ENCODE peak calls at places on chromosome 21, in seven cellular contexts. One of them, this sample, is unnamed.

GRCh38 chr21:17343055-17343454 is 169.8 kb upstream of the CXADR start:
- DNase-seq in stimulated activated naive CD4-positive, alpha-beta T cell: no peak
- DNase-seq in COR-L47: no peak
- DNase-seq in activated B cell treated with CpG ODN at 0.5 μM for 24 hours: no peak
- DNase-seq in activated CD4-positive, CD25-positive, alpha-beta regulatory T cell treated with anti-CD3 and anti-CD28 coated beads, Interleukin-2, amount 50 U/mL, for 72 hours: no peak
- DNase-seq in dorsolateral prefrontal cortex: no peak
- DNase-seq in NCI-H748 treated with DMSO at 0.1 percent for 48 hours: no peak
- DNase-seq in this sample: no peak

GRCh38 chr21:45504516-45505415 is 37.5 kb downstream of the SLC19A1 start:
- DNase-seq in activated B cell treated with CpG ODN at 0.5 μM for 24 hours: no peak
- DNase-seq in stimulated activated naive CD4-positive, alpha-beta T cell: no peak
- DNase-seq in NCI-H748 treated with DMSO at 0.1 percent for 48 hours: no peak
- DNase-seq in activated CD4-positive, CD25-positive, alpha-beta regulatory T cell treated with anti-CD3 and anti-CD28 coated beads, Interleukin-2, amount 50 U/mL, for 72 hours: no peak
- DNase-seq in dorsolateral prefrontal cortex: no peak
- DNase-seq in COR-L47: no peak
- DNase-seq in this sample: no peak

GRCh38 chr21:28253378-28253777 is 739.3 kb downstream of the LTN1 start:
- DNase-seq in activated B cell treated with CpG ODN at 0.5 μM for 24 hours: no peak
- DNase-seq in activated CD4-positive, CD25-positive, alpha-beta regulatory T cell treated with anti-CD3 and anti-CD28 coated beads, Interleukin-2, amount 50 U/mL, for 72 hours: no peak
- DNase-seq in COR-L47: no peak
- DNase-seq in NCI-H748 treated with DMSO at 0.1 percent for 48 hours: no peak
- DNase-seq in dorsolateral prefrontal cortex: no peak
- DNase-seq in stimulated activated naive CD4-positive, alpha-beta T cell: no peak
- DNase-seq in this sample: no peak

GRCh38 chr21:33654412-33654811 is 12.1 kb downstream of the ITSN1 start:
- DNase-seq in activated B cell treated with CpG ODN at 0.5 μM for 24 hours: no peak
- DNase-seq in dorsolateral prefrontal cortex: no peak
- DNase-seq in stimulated activated naive CD4-positive, alpha-beta T cell: no peak
- DNase-seq in COR-L47: no peak
- DNase-seq in NCI-H748 treated with DMSO at 0.1 percent for 48 hours: no peak
- DNase-seq in activated CD4-positive, CD25-positive, alpha-beta regulatory T cell treated with anti-CD3 and anti-CD28 coated beads, Interleukin-2, amount 50 U/mL, for 72 hours: no peak
- DNase-seq in this sample: no peak

GRCh38 chr21:44682580-44683151 is 703 bp upstream of the KRTAP12-1 start:
- DNase-seq in activated B cell treated with CpG ODN at 0.5 μM for 24 hours: no peak
- DNase-seq in NCI-H748 treated with DMSO at 0.1 percent for 48 hours: no peak
- DNase-seq in dorsolateral prefrontal cortex: no peak
- DNase-seq in stimulated activated naive CD4-positive, alpha-beta T cell: no peak
- DNase-seq in COR-L47: no peak
- DNase-seq in activated CD4-positive, CD25-positive, alpha-beta regulatory T cell treated with anti-CD3 and anti-CD28 coated beads, Interleukin-2, amount 50 U/mL, for 72 hours: no peak
- DNase-seq in this sample: no peak

GRCh38 chr21:31470896-31471694 is 127.0 kb upstream of the TIAM1 start:
- DNase-seq in dorsolateral prefrontal cortex: peak; percentile 47
- DNase-seq in activated B cell treated with CpG ODN at 0.5 μM for 24 hours: no peak
- DNase-seq in stimulated activated naive CD4-positive, alpha-beta T cell: no peak
- DNase-seq in activated CD4-positive, CD25-positive, alpha-beta regulatory T cell treated with anti-CD3 and anti-CD28 coated beads, Interleukin-2, amount 50 U/mL, for 72 hours: no peak
- DNase-seq in NCI-H748 treated with DMSO at 0.1 percent for 48 hours: no peak
- DNase-seq in COR-L47: no peak
- DNase-seq in this sample: no peak

GRCh38 chr21:29416268-29416667 is 117.5 kb downstream of the BACH1 start:
- DNase-seq in NCI-H748 treated with DMSO at 0.1 percent for 48 hours: no peak
- DNase-seq in stimulated activated naive CD4-positive, alpha-beta T cell: no peak
- DNase-seq in activated CD4-positive, CD25-positive, alpha-beta regulatory T cell treated with anti-CD3 and anti-CD28 coated beads, Interleukin-2, amount 50 U/mL, for 72 hours: no peak
- DNase-seq in activated B cell treated with CpG ODN at 0.5 μM for 24 hours: no peak
- DNase-seq in dorsolateral prefrontal cortex: no peak
- DNase-seq in COR-L47: no peak
- DNase-seq in this sample: no peak

GRCh38 chr21:27648560-27648959 is 681.7 kb upstream of the ADAMTS5 start:
- DNase-seq in activated B cell treated with CpG ODN at 0.5 μM for 24 hours: no peak
- DNase-seq in NCI-H748 treated with DMSO at 0.1 percent for 48 hours: no peak
- DNase-seq in dorsolateral prefrontal cortex: no peak
- DNase-seq in stimulated activated naive CD4-positive, alpha-beta T cell: no peak
- DNase-seq in COR-L47: no peak
- DNase-seq in activated CD4-positive, CD25-positive, alpha-beta regulatory T cell treated with anti-CD3 and anti-CD28 coated beads, Interleukin-2, amount 50 U/mL, for 72 hours: no peak
- DNase-seq in this sample: no peak

GRCh38 chr21:19565587-19565986 is 1162.0 kb upstream of the TMPRSS15 start:
- DNase-seq in stimulated activated naive CD4-positive, alpha-beta T cell: no peak
- DNase-seq in COR-L47: no peak
- DNase-seq in NCI-H748 treated with DMSO at 0.1 percent for 48 hours: no peak
- DNase-seq in activated CD4-positive, CD25-positive, alpha-beta regulatory T cell treated with anti-CD3 and anti-CD28 coated beads, Interleukin-2, amount 50 U/mL, for 72 hours: no peak
- DNase-seq in activated B cell treated with CpG ODN at 0.5 μM for 24 hours: no peak
- DNase-seq in dorsolateral prefrontal cortex: no peak
- DNase-seq in this sample: no peak

GRCh38 chr21:20419780-20420179 is 578.4 kb upstream of the NCAM2 start:
- DNase-seq in NCI-H748 treated with DMSO at 0.1 percent for 48 hours: no peak
- DNase-seq in dorsolateral prefrontal cortex: no peak
- DNase-seq in stimulated activated naive CD4-positive, alpha-beta T cell: no peak
- DNase-seq in activated B cell treated with CpG ODN at 0.5 μM for 24 hours: no peak
- DNase-seq in activated CD4-positive, CD25-positive, alpha-beta regulatory T cell treated with anti-CD3 and anti-CD28 coated beads, Interleukin-2, amount 50 U/mL, for 72 hours: no peak
- DNase-seq in COR-L47: no peak
- DNase-seq in this sample: no peak

GRCh38 chr21:44911066-44911383 is 9.7 kb downstream of the ITGB2 start:
- DNase-seq in activated CD4-positive, CD25-positive, alpha-beta regulatory T cell treated with anti-CD3 and anti-CD28 coated beads, Interleukin-2, amount 50 U/mL, for 72 hours: no peak
- DNase-seq in stimulated activated naive CD4-positive, alpha-beta T cell: no peak
- DNase-seq in NCI-H748 treated with DMSO at 0.1 percent for 48 hours: no peak
- DNase-seq in COR-L47: no peak
- DNase-seq in dorsolateral prefrontal cortex: no peak
- DNase-seq in activated B cell treated with CpG ODN at 0.5 μM for 24 hours: no peak
- DNase-seq in this sample: no peak

GRCh38 chr21:36297938-36298572 is 21.9 kb upstream of the MORC3 start:
- DNase-seq in activated CD4-positive, CD25-positive, alpha-beta regulatory T cell treated with anti-CD3 and anti-CD28 coated beads, Interleukin-2, amount 50 U/mL, for 72 hours: peak; percentile 61
- DNase-seq in COR-L47: no peak
- DNase-seq in dorsolateral prefrontal cortex: no peak
- DNase-seq in activated B cell treated with CpG ODN at 0.5 μM for 24 hours: peak; percentile 46
- DNase-seq in stimulated activated naive CD4-positive, alpha-beta T cell: peak; percentile 36
- DNase-seq in NCI-H748 treated with DMSO at 0.1 percent for 48 hours: no peak
- DNase-seq in this sample: peak; percentile 60

GRCh38 chr21:42456457-42456856 is 39.6 kb downstream of the RSPH1 start:
- DNase-seq in activated CD4-positive, CD25-positive, alpha-beta regulatory T cell treated with anti-CD3 and anti-CD28 coated beads, Interleukin-2, amount 50 U/mL, for 72 hours: no peak
- DNase-seq in NCI-H748 treated with DMSO at 0.1 percent for 48 hours: no peak
- DNase-seq in activated B cell treated with CpG ODN at 0.5 μM for 24 hours: no peak
- DNase-seq in dorsolateral prefrontal cortex: no peak
- DNase-seq in COR-L47: no peak
- DNase-seq in stimulated activated naive CD4-positive, alpha-beta T cell: no peak
- DNase-seq in this sample: no peak

This sample was measured in pons.